ENCODE peak calls at places on chromosomes 3 and 15, in four cellular contexts. H, Z, K and V are unnamed samples.

GRCh38 chr3:169227911-169228310 is 435.6 kb downstream of the MECOM start:
- DNase-seq in H (peak), Z (peak), K (no peak), V (peak)

GRCh38 chr15:25486051-25486450 is 47.2 kb upstream of the UBE3A start:
- DNase-seq in H (no peak), Z (no peak), K (no peak), V (no peak)

GRCh38 chr3:58010562-58010961 is 2.3 kb downstream of the FLNB start:
- DNase-seq in H (no peak), Z (no peak), K (no peak), V (no peak)

GRCh38 chr3:133211449-133211848 is 173.3 kb downstream of the TMEM108 start:
- DNase-seq in H (peak), Z (peak), K (no peak), V (peak)

GRCh38 chr3:182621435-182622240 is 171.7 kb upstream of the ATP11B start:
- DNase-seq in H (no peak), Z (peak), K (no peak), V (no peak)

GRCh38 chr15:22786868-22787698 is 639 bp downstream of the NIPA1 start:
- DNase-seq in H (peak), Z (peak), K (no peak), V (peak)

GRCh38 chr3:194869482-194870169 is 183.9 kb downstream of the FAM43A start:
- DNase-seq in H (no peak), Z (no peak), K (no peak), V (no peak)

GRCh38 chr3:53790470-53790869 is 55.7 kb downstream of the CHDH start:
- DNase-seq in H (no peak), Z (no peak), K (no peak), V (no peak)

GRCh38 chr3:114867828-114868498 is 279.1 kb downstream of the ZBTB20 start:
- DNase-seq in H (no peak), Z (no peak), K (no peak), V (no peak)

GRCh38 chr15:77983091-77983707 is 94.3 kb downstream of the TBC1D2B start:
- DNase-seq in H (no peak), Z (no peak), K (no peak), V (no peak)

GRCh38 chr3:65479118-65479517 is 559.6 kb downstream of the MAGI1 start:
- DNase-seq in H (no peak), Z (no peak), K (no peak), V (no peak)

GRCh38 chr3:154060606-154061380 is 60.4 kb upstream of the ARHGEF26 start:
- DNase-seq in H (peak), Z (no peak), K (no peak), V (no peak)

GRCh38 chr15:78404125-78404524 is 33.9 kb upstream of the IREB2 start:
- DNase-seq in H (no peak), Z (no peak), K (no peak), V (no peak)

GRCh38 chr15:62138124-62138523 is 27.0 kb downstream of the C2CD4B start:
- DNase-seq in H (peak), Z (no peak), K (no peak), V (no peak)

GRCh38 chr3:150738688-150739087 is 24.3 kb downstream of the SIAH2 start:
- DNase-seq in H (peak), Z (no peak), K (no peak), V (no peak)

GRCh38 chr3:172159376-172159775 is 120.0 kb downstream of the FNDC3B start:
- DNase-seq in H (no peak), Z (no peak), K (no peak), V (no peak)

GRCh38 chr3:179933079-179933478 is 103.7 kb downstream of the PEX5L start:
- DNase-seq in H (no peak), Z (no peak), K (no peak), V (no peak)

GRCh38 chr3:117722856-117723255 is 1013.3 kb downstream of the TUSC7 start:
- DNase-seq in H (no peak), Z (no peak), K (no peak), V (peak)

GRCh38 chr3:78988324-78988723 is 779.5 kb downstream of the ROBO1 start:
- DNase-seq in H (peak), Z (no peak), K (no peak), V (no peak)

GRCh38 chr15:83626171-83626802 is 27.6 kb upstream of the ADAMTSL3 start:
- DNase-seq in H (peak), Z (no peak), K (no peak), V (no peak)

GRCh38 chr3:71728632-71729342 is 3.6 kb upstream of the EIF4E3 start:
- DNase-seq in H (no peak), Z (peak), K (no peak), V (peak)

GRCh38 chr3:113659121-113659531 is 37.3 kb downstream of the USF3 start:
- DNase-seq in H (no peak), Z (no peak), K (no peak), V (peak)

GRCh38 chr3:48696156-48696555 is 10.4 kb upstream of the NCKIPSD start:
- DNase-seq in H (no peak), Z (no peak), K (no peak), V (no peak)

GRCh38 chr3:111829023-111829422 is 30.0 kb upstream of the PHLDB2 start:
- DNase-seq in H (no peak), Z (no peak), K (no peak), V (no peak)

GRCh38 chr15:90845201-90845949 is 23.0 kb upstream of the FURIN start:
- DNase-seq in H (peak), Z (no peak), K (no peak), V (peak)

GRCh38 chr3:30516238-30516637 is 90.2 kb upstream of the TGFBR2 start:
- DNase-seq in H (peak), Z (no peak), K (no peak), V (no peak)

GRCh38 chr3:113637756-113638155 is 58.7 kb downstream of the USF3 start:
- DNase-seq in H (no peak), Z (no peak), K (no peak), V (no peak)

GRCh38 chr3:71629289-71630252 is 46.0 kb upstream of the FOXP1 start:
- DNase-seq in H (peak), Z (no peak), K (peak), V (no peak)

GRCh38 chr3:171566803-171567422 is 106.7 kb upstream of the TNIK start:
- DNase-seq in H (peak), Z (peak), K (no peak), V (peak)

GRCh38 chr3:11548721-11549131 is 95.0 kb downstream of the VGLL4 start:
- DNase-seq in H (peak), Z (no peak), K (no peak), V (no peak)

GRCh38 chr15:55774113-55774970 is 31.4 kb upstream of the PRTG start:
- DNase-seq in H (peak), Z (peak), K (no peak), V (peak)

GRCh38 chr3:183515968-183516851 is 39.3 kb downstream of the KLHL6 start:
- DNase-seq in H (no peak), Z (no peak), K (no peak), V (peak)

GRCh38 chr15:89406756-89407650 is 72.4 kb upstream of the POLG start:
- DNase-seq in H (no peak), Z (peak), K (no peak), V (no peak)

GRCh38 chr15:89406218-89406716 is 71.6 kb upstream of the POLG start:
- DNase-seq in H (no peak), Z (peak), K (no peak), V (no peak)

GRCh38 chr15:89409184-89409992 is 74.8 kb upstream of the POLG start:
- DNase-seq in H (no peak), Z (peak), K (no peak), V (no peak)

GRCh38 chr15:89409993-89410767 is 75.6 kb upstream of the POLG start:
- DNase-seq in H (no peak), Z (peak), K (no peak), V (no peak)

GRCh38 chr15:89408512-89409183 is 74.0 kb upstream of the POLG start:
- DNase-seq in H (no peak), Z (peak), K (no peak), V (no peak)
- H3K4me3 ChIP-seq in H (no peak), Z (no peak), K (peak), V (peak)

GRCh38 chr15:72835289-72835890 is 51.8 kb upstream of the ADPGK start:
- DNase-seq in H (peak), Z (peak), K (no peak), V (peak)
- TF ChIP-seq CTCF in H (peak), Z (peak), K (peak), V (peak)

GRCh38 chr15:95169701-95170459 is 938.5 kb downstream of the MCTP2 start:
- DNase-seq in H (no peak), Z (no peak), K (no peak), V (no peak)
- H3K4me3 ChIP-seq in H (no peak), Z (no peak), K (peak), V (no peak)

DNA sequence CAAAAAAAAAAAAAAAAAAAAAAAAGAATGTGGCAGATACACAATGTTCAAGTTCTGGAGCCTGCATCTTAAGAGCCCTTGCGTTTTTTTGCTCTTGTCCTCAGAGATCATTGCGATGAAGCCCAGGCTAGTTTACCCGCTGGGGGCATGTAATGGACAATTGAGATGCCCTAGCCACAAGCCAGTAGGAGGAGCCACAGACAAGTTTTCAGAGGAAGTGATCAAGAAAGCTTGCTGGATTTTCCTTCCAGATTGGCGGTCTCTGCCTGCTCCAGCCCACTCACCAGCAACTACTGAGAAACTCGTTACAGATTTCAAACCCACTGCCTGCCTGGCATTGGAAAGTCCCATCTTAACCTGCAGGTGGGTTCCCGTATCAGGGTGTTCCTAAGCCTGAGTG is 192.1 kb upstream of the EOMES start:
- DNase-seq in H (peak), Z (peak), K (no peak), V (peak)
- TF ChIP-seq CTCF in H (peak), Z (peak), K (no peak), V (no peak)

GRCh38 chr15:80550910-80551265 is 144.2 kb upstream of the ABHD17C start:
- DNase-seq in H (peak), Z (no peak), K (no peak), V (no peak)

GRCh38 chr15:80551348-80551747 is 143.8 kb upstream of the ABHD17C start:
- DNase-seq in H (peak), Z (no peak), K (no peak), V (no peak)

GRCh38 chr15:80550219-80550909 is 144.7 kb upstream of the ABHD17C start:
- DNase-seq in H (peak), Z (no peak), K (no peak), V (peak)

GRCh38 chr15:80549191-80549590 is 145.0 kb downstream of the ARNT2 start:
- DNase-seq in H (peak), Z (no peak), K (no peak), V (no peak)

GRCh38 chr15:80549712-80550111 is 145.4 kb upstream of the ABHD17C start:
- DNase-seq in H (peak), Z (no peak), K (no peak), V (no peak)
- H3K4me3 ChIP-seq in H (no peak), Z (no peak), K (no peak), V (no peak)

GRCh38 chr3:127822166-127822835 is at the start of gene MGLL:
- DNase-seq in H (peak), Z (peak), K (peak), V (no peak)

GRCh38 chr3:127824151-127824825 is 2.0 kb upstream of the MGLL start:
- DNase-seq in H (no peak), Z (no peak), K (no peak), V (no peak)

GRCh38 chr3:127823590-127823857 is 1.2 kb upstream of the MGLL start:
- DNase-seq in H (no peak), Z (no peak), K (no peak), V (no peak)

GRCh38 chr3:127820871-127821853 is 1.2 kb downstream of the MGLL start:
- DNase-seq in H (no peak), Z (no peak), K (peak), V (peak)

GRCh38 chr3:127822836-127823589 is 698 bp upstream of the MGLL start:
- DNase-seq in H (peak), Z (peak), K (peak), V (peak)
- TF ChIP-seq CTCF in H (no peak), Z (no peak), K (peak), V (peak)

DNA sequence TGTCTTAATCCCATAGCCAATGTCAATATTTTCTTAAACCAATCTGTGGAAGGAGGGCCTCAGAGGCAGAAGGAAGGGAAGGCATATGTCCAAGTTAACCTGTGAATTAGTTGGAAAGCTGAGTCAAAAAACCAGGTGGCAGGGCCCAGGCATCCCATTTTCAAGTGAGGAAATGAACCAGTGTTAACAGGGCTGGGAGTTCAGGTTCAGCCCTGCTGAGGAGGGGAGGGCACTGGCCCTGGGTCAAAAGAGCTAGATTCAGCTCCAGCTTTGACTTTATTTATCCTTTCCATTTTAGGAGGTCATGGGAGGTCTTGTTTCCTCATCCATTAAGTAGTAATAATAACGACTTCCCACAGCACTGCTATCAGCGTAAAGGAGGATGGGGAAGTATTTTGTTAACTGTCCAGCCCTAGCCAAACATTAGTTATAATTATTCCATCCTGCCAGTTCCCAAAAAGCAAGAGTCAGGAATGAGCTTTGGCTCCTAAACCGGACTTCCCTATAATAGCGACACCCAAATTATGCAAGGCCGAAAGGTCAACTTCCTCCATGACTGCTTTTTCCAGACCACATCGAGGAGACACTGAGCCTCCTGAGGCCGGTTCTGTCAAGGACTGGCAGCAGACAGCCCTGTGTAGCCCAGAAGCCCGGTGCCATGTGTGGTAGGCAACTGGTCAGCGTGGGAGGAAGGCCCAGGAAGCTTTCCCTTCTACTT is 3.2 kb downstream of the MASP1 start:
- DNase-seq in H (no peak), Z (no peak), K (no peak), V (no peak)
- H3K4me3 ChIP-seq in H (peak), Z (no peak), K (no peak), V (no peak)